ENCODE peak calls at places on chromosomes 13 and 19, in ten cellular contexts. P is hepatocyte, O is AG04450, W is fibroblast of mammary gland, F is A673, U is neural crest cell, S is pancreas, R is transverse colon, C is AG09309, Q is cardiac fibroblast. L is an unnamed sample.

GRCh38 chr19:33275559-33275932 is 26.8 kb downstream of the CEBPA start:
- DNase-seq in P (no peak), O (no peak), W (no peak), F (no peak), U (no peak), S (no peak), R (no peak), C (no peak), Q (no peak), L (no peak)

GRCh38 chr19:4197625-4198466 is 15.4 kb downstream of the ANKRD24 start:
- DNase-seq in P (no peak), O (no peak), W (no peak), F (no peak), U (no peak), S (no peak), R (no peak), C (no peak), Q (no peak), L (no peak)

GRCh38 chr13:60755380-60756163 is 358.6 kb downstream of the TDRD3 start:
- DNase-seq in P (peak; percentile 30), O (no peak), W (no peak), F (no peak), U (no peak), S (no peak), R (no peak), C (no peak), Q (no peak), L (no peak)

GRCh38 chr19:11657307-11657706 is 60.0 kb downstream of the ZNF627 start:
- DNase-seq in P (peak; percentile 11), O (no peak), W (no peak), F (no peak), U (no peak), S (no peak), R (peak; percentile 36), C (no peak), Q (peak; percentile 6), L (no peak)

GRCh38 chr19:44808463-44809371 is at the start of gene BCAM:
- DNase-seq in P (peak; percentile 91), O (no peak), W (peak; percentile 50), F (peak; percentile 45), U (peak; percentile 55), S (peak; percentile 74), R (peak; percentile 70), C (no peak), Q (peak; percentile 85), L (peak; percentile 35)

GRCh38 chr13:71864094-71864980 is 2.7 kb downstream of the DACH1 start:
- DNase-seq in P (peak; percentile 61), O (no peak), W (no peak), F (peak; percentile 17), U (peak; percentile 41), S (peak; percentile 24), R (peak; percentile 81), C (no peak), Q (peak; percentile 3), L (no peak)

GRCh38 chr19:1177322-1178114 is 3.5 kb upstream of the SBNO2 start:
- DNase-seq in P (peak; percentile 10), O (peak; percentile 87), W (peak; percentile 96), F (no peak), U (no peak), S (no peak), R (no peak), C (peak; percentile 93), Q (peak; percentile 94), L (peak; percentile 94)

GRCh38 chr19:33814181-33815165 is 17.8 kb downstream of the KCTD15 start:
- DNase-seq in P (no peak), O (no peak), W (no peak), F (no peak), U (no peak), S (no peak), R (no peak), C (no peak), Q (no peak), L (no peak)

GRCh38 chr19:49556412-49557398 is 23.7 kb downstream of the NOSIP start:
- DNase-seq in P (no peak), O (no peak), W (peak; percentile 30), F (no peak), U (no peak), S (peak; percentile 94), R (no peak), C (no peak), Q (no peak), L (no peak)

GRCh38 chr19:42857544-42857867 is 22.0 kb downstream of the PSG1 start:
- DNase-seq in P (no peak), O (no peak), W (no peak), F (no peak), U (no peak), S (no peak), R (no peak), C (no peak), Q (no peak), L (no peak)

GRCh38 chr13:66994097-66994496 is 236.0 kb downstream of the PCDH9 start:
- DNase-seq in P (peak; percentile 84), O (no peak), W (peak; percentile 50), F (peak; percentile 75), U (peak; percentile 69), S (peak; percentile 57), R (peak; percentile 15), C (no peak), Q (peak; percentile 83), L (no peak)
- TF ChIP-seq CTCF in P (peak; percentile 60), O (peak; percentile 81), W (peak; percentile 60), F (peak; percentile 70), U (peak; percentile 68), S (no peak), R (peak; percentile 28), C (peak; percentile 17), Q (peak; percentile 85), L (peak; percentile 35)

GRCh38 chr19:5968431-5969373 is 9.2 kb downstream of the RANBP3 start:
- DNase-seq in P (no peak), O (no peak), W (no peak), F (no peak), U (no peak), S (peak; percentile 69), R (no peak), C (no peak), Q (no peak), L (no peak)
- TF ChIP-seq CTCF in P (no peak), O (no peak), W (no peak), F (no peak), U (no peak), S (no peak), R (no peak), C (no peak), Q (no peak), L (no peak)

DNA sequence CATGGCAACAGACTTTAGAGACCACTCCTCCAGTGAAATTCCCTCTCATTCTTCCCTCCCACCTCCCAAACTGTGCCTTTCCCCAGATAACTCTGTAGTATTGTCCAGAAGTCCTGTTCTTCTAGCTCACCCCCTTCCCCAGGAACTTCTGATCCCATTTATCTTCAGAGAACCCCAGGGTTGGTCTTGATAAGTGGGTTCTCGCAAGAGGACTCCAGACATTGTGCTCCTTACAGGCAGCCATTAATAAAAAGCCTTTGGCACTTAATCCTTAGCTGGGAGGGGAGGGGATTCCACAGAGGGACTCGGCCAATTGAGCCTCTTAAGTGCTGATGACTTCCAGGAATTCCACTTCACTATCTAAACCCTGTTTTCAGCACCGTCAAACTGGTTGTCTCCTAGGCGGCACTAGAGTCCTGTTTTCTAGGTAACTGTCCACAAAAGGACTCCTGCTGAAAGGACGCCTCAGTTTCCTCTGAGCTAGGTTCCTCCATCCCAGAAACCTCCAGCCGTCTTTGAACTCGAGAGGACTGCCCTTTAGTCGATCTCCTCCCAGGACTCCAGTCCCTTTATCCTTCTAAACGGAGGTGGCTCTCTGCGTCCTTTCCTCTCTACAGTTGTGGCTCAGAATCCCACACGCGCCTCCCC is 2.0 kb downstream of the LTBP4 start:
- DNase-seq in P (peak; percentile 73), O (no peak), W (no peak), F (peak; percentile 76), U (no peak), S (no peak), R (no peak), C (no peak), Q (peak; percentile 82), L (no peak)
- TF ChIP-seq CTCF in P (no peak), O (no peak), W (no peak), F (no peak), U (no peak), S (no peak), R (no peak), C (no peak), Q (no peak), L (peak; percentile 12)

GRCh38 chr19:23286477-23286876 is 36.3 kb upstream of the ZNF724 start:
- DNase-seq in P (no peak), O (no peak), W (no peak), F (no peak), U (no peak), S (no peak), R (no peak), C (no peak), Q (no peak), L (no peak)
- TF ChIP-seq CTCF in P (no peak), O (peak; percentile 37), W (peak; percentile 18), F (peak; percentile 20), U (peak; percentile 49), S (no peak), R (peak; percentile 25), C (peak; percentile 24), Q (peak; percentile 38), L (no peak)

DNA sequence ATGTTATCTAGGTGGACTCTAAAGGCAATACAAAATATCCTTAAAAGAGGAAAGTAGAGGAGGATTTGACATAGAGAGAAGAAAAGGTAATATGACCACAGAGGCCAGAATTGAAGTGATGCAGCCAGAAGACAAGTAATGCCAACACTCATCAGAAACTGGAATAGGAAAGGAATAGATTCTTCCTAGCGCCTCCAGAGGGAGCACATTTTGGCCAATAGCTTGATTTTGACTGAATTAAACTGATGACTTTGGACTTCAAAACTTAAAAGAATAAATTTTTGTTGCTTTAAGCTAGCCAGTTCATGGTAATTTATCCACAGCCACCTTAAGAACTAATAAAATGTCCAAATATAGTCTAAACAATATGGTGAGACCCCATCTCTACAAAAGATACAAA is 1921.9 kb downstream of the OLFM4 start:
- DNase-seq in P (no peak), O (no peak), W (no peak), F (no peak), U (no peak), S (no peak), R (no peak), C (no peak), Q (no peak), L (no peak)
- TF ChIP-seq CTCF in P (no peak), O (no peak), W (no peak), F (peak; percentile 26), U (peak; percentile 28), S (no peak), R (no peak), C (no peak), Q (no peak), L (no peak)

DNA sequence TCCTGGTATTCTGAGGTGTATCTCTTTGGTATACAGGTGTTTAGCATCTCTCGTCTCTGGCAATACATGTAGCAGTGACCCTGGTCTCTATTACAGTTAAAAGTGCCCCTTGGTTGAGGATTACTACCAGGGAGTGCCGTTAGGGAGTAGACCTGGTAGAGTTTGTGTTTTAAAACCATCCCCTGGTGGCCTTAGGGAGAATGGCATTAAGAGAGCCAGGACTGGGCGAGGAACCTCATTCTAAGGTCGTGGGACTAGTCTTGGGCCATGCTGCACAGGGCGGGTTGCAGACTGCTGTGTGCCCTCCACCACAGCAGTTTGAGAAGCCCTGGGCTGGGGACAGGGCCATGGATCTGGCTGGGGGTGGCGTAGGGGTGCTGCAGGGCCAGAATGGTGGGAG is 35.0 kb downstream of the B3GLCT start:
- DNase-seq in P (no peak), O (no peak), W (peak; percentile 8), F (peak; percentile 11), U (no peak), S (no peak), R (no peak), C (no peak), Q (peak; percentile 29), L (no peak)
- TF ChIP-seq CTCF in P (peak; percentile 8), O (peak; percentile 44), W (peak; percentile 31), F (peak; percentile 25), U (peak; percentile 36), S (no peak), R (no peak), C (peak; percentile 46), Q (peak; percentile 53), L (peak; percentile 31)

GRCh38 chr19:46404884-46405658 is 8.3 kb downstream of the CCDC8 start:
- DNase-seq in P (peak; percentile 85), O (no peak), W (peak; percentile 53), F (peak; percentile 78), U (no peak), S (peak; percentile 35), R (no peak), C (no peak), Q (peak; percentile 63), L (no peak)
- TF ChIP-seq CTCF in P (peak; percentile 53), O (peak; percentile 29), W (peak; percentile 37), F (peak; percentile 33), U (peak; percentile 46), S (no peak), R (no peak), C (peak; percentile 7), Q (no peak), L (no peak)

L was measured in AG09319.